ENCODE peak calls at places on chromosomes 2 and 18, in seven cellular contexts. One of them, this sample, is unnamed.
A peak's percentile ranks its signal among the peaks of the same experiment; 100 is the strongest.

GRCh38 chr2:216591480-216591879 is 41.7 kb upstream of the IGFBP2 start:
- DNase-seq in OCI-LY7: no peak
- DNase-seq in tibial artery: no peak
- DNase-seq in aorta: no peak
- DNase-seq in uterus: no peak
- DNase-seq in naive thymus-derived CD4-positive, alpha-beta T cell: no peak
- DNase-seq in PC-3: no peak
- DNase-seq in this sample: no peak

GRCh38 chr2:75155115-75155514 is 44.2 kb downstream of the TACR1 start:
- DNase-seq in PC-3: no peak
- DNase-seq in OCI-LY7: no peak
- DNase-seq in naive thymus-derived CD4-positive, alpha-beta T cell: no peak
- DNase-seq in uterus: no peak
- DNase-seq in tibial artery: no peak
- DNase-seq in aorta: no peak
- DNase-seq in this sample: no peak

GRCh38 chr2:193542762-193543161 is 1348.0 kb upstream of the TMEFF2 start:
- DNase-seq in OCI-LY7: peak; percentile 53
- DNase-seq in naive thymus-derived CD4-positive, alpha-beta T cell: no peak
- DNase-seq in PC-3: no peak
- DNase-seq in tibial artery: no peak
- DNase-seq in uterus: no peak
- DNase-seq in aorta: no peak
- DNase-seq in this sample: no peak

GRCh38 chr2:170375192-170375591 is 197.2 kb downstream of the MYO3B start:
- DNase-seq in uterus: no peak
- DNase-seq in aorta: no peak
- DNase-seq in PC-3: peak; percentile 81
- DNase-seq in naive thymus-derived CD4-positive, alpha-beta T cell: no peak
- DNase-seq in tibial artery: no peak
- DNase-seq in OCI-LY7: no peak
- DNase-seq in this sample: peak; percentile 12

GRCh38 chr2:186554850-186555785 is 34.7 kb upstream of the ITGAV start:
- DNase-seq in aorta: no peak
- DNase-seq in OCI-LY7: no peak
- DNase-seq in uterus: no peak
- DNase-seq in naive thymus-derived CD4-positive, alpha-beta T cell: no peak
- DNase-seq in tibial artery: no peak
- DNase-seq in PC-3: no peak
- DNase-seq in this sample: no peak

GRCh38 chr2:65453916-65454315 is 21.5 kb upstream of the SPRED2 start:
- DNase-seq in PC-3: peak; percentile 81
- DNase-seq in aorta: no peak
- DNase-seq in uterus: no peak
- DNase-seq in tibial artery: no peak
- DNase-seq in naive thymus-derived CD4-positive, alpha-beta T cell: no peak
- DNase-seq in OCI-LY7: no peak
- DNase-seq in this sample: no peak

GRCh38 chr2:70385966-70386595 is 84.2 kb upstream of the FAM136A start:
- DNase-seq in tibial artery: no peak
- DNase-seq in aorta: no peak
- DNase-seq in OCI-LY7: no peak
- DNase-seq in naive thymus-derived CD4-positive, alpha-beta T cell: no peak
- DNase-seq in PC-3: peak; percentile 24
- DNase-seq in uterus: no peak
- DNase-seq in this sample: no peak

GRCh38 chr2:191678437-191679110 is 638 bp downstream of the NABP1 start:
- DNase-seq in naive thymus-derived CD4-positive, alpha-beta T cell: peak; percentile 68
- DNase-seq in PC-3: peak; percentile 81
- DNase-seq in OCI-LY7: peak; percentile 71
- DNase-seq in uterus: peak; percentile 59
- DNase-seq in aorta: peak; percentile 85
- DNase-seq in tibial artery: peak; percentile 80
- DNase-seq in this sample: peak; percentile 45

GRCh38 chr2:84757648-84758047 is 123.2 kb downstream of the TRABD2A start:
- DNase-seq in OCI-LY7: no peak
- DNase-seq in aorta: no peak
- DNase-seq in naive thymus-derived CD4-positive, alpha-beta T cell: no peak
- DNase-seq in PC-3: no peak
- DNase-seq in tibial artery: no peak
- DNase-seq in uterus: no peak
- DNase-seq in this sample: no peak

GRCh38 chr2:30796723-30797122 is 10.5 kb downstream of the CAPN13 start:
- DNase-seq in OCI-LY7: no peak
- DNase-seq in tibial artery: no peak
- DNase-seq in naive thymus-derived CD4-positive, alpha-beta T cell: no peak
- DNase-seq in aorta: no peak
- DNase-seq in uterus: no peak
- DNase-seq in PC-3: no peak
- DNase-seq in this sample: no peak

GRCh38 chr2:9403924-9404323 is 19.4 kb downstream of the ITGB1BP1 start:
- DNase-seq in OCI-LY7: no peak
- DNase-seq in naive thymus-derived CD4-positive, alpha-beta T cell: no peak
- DNase-seq in tibial artery: no peak
- DNase-seq in aorta: no peak
- DNase-seq in PC-3: no peak
- DNase-seq in uterus: no peak
- DNase-seq in this sample: no peak

GRCh38 chr2:79082987-79083386 is 4.8 kb downstream of the REG1B start:
- DNase-seq in OCI-LY7: no peak
- DNase-seq in aorta: peak; percentile 53
- DNase-seq in naive thymus-derived CD4-positive, alpha-beta T cell: no peak
- DNase-seq in uterus: no peak
- DNase-seq in tibial artery: no peak
- DNase-seq in PC-3: no peak
- DNase-seq in this sample: no peak

GRCh38 chr2:38352336-38352735 is 24.7 kb downstream of the ATL2 start:
- DNase-seq in PC-3: no peak
- DNase-seq in tibial artery: no peak
- DNase-seq in uterus: no peak
- DNase-seq in naive thymus-derived CD4-positive, alpha-beta T cell: no peak
- DNase-seq in OCI-LY7: peak; percentile 12
- DNase-seq in aorta: no peak
- DNase-seq in this sample: no peak

GRCh38 chr18:9792565-9793226 is 84.6 kb downstream of the RAB31 start:
- DNase-seq in naive thymus-derived CD4-positive, alpha-beta T cell: peak; percentile 25
- DNase-seq in OCI-LY7: peak; percentile 27
- DNase-seq in tibial artery: no peak
- DNase-seq in PC-3: peak; percentile 33
- DNase-seq in uterus: no peak
- DNase-seq in aorta: no peak
- DNase-seq in this sample: no peak

GRCh38 chr18:44651453-44651852 is 29.2 kb upstream of the SETBP1 start:
- DNase-seq in naive thymus-derived CD4-positive, alpha-beta T cell: no peak
- DNase-seq in tibial artery: no peak
- DNase-seq in OCI-LY7: no peak
- DNase-seq in PC-3: peak; percentile 62
- DNase-seq in uterus: peak; percentile 23
- DNase-seq in aorta: no peak
- DNase-seq in this sample: no peak

GRCh38 chr2:139529045-139529444 is 748.9 kb upstream of the NXPH2 start:
- DNase-seq in naive thymus-derived CD4-positive, alpha-beta T cell: no peak
- DNase-seq in OCI-LY7: no peak
- DNase-seq in aorta: no peak
- DNase-seq in tibial artery: no peak
- DNase-seq in uterus: no peak
- DNase-seq in PC-3: no peak
- DNase-seq in this sample: no peak

GRCh38 chr2:218400167-218400929 is 680 bp downstream of the CTDSP1 start:
- DNase-seq in aorta: peak; percentile 87
- DNase-seq in uterus: peak; percentile 64
- DNase-seq in tibial artery: peak; percentile 80
- DNase-seq in PC-3: no peak
- DNase-seq in naive thymus-derived CD4-positive, alpha-beta T cell: peak; percentile 55
- DNase-seq in OCI-LY7: peak; percentile 46
- DNase-seq in this sample: no peak

GRCh38 chr2:28378679-28379392 is 13.8 kb upstream of the FOSL2 start:
- DNase-seq in naive thymus-derived CD4-positive, alpha-beta T cell: no peak
- DNase-seq in uterus: no peak
- DNase-seq in OCI-LY7: no peak
- DNase-seq in aorta: no peak
- DNase-seq in PC-3: no peak
- DNase-seq in tibial artery: no peak
- DNase-seq in this sample: no peak

GRCh38 chr2:28375236-28375635 is 17.4 kb upstream of the FOSL2 start:
- DNase-seq in tibial artery: no peak
- DNase-seq in OCI-LY7: no peak
- DNase-seq in PC-3: no peak
- DNase-seq in uterus: no peak
- DNase-seq in naive thymus-derived CD4-positive, alpha-beta T cell: no peak
- DNase-seq in aorta: no peak
- DNase-seq in this sample: no peak

GRCh38 chr2:28377984-28378678 is 14.5 kb upstream of the FOSL2 start:
- DNase-seq in uterus: no peak
- DNase-seq in aorta: no peak
- DNase-seq in OCI-LY7: no peak
- DNase-seq in naive thymus-derived CD4-positive, alpha-beta T cell: no peak
- DNase-seq in tibial artery: no peak
- DNase-seq in PC-3: peak; percentile 15
- DNase-seq in this sample: no peak

GRCh38 chr2:28375742-28376631 is 16.7 kb upstream of the FOSL2 start:
- DNase-seq in aorta: no peak
- DNase-seq in PC-3: no peak
- DNase-seq in OCI-LY7: no peak
- DNase-seq in uterus: no peak
- DNase-seq in tibial artery: no peak
- DNase-seq in naive thymus-derived CD4-positive, alpha-beta T cell: no peak
- DNase-seq in this sample: no peak

GRCh38 chr2:28377201-28377816 is 15.3 kb upstream of the FOSL2 start:
- DNase-seq in PC-3: no peak
- DNase-seq in aorta: peak; percentile 69
- DNase-seq in uterus: no peak
- DNase-seq in tibial artery: no peak
- DNase-seq in OCI-LY7: no peak
- DNase-seq in naive thymus-derived CD4-positive, alpha-beta T cell: no peak
- DNase-seq in this sample: no peak
- H3K4me1 ChIP-seq in PC-3: peaks cover 24% of the 10 kb centered on the region
- H3K4me1 ChIP-seq in aorta: no peaks in the 10 kb centered on the region
- H3K4me1 ChIP-seq in uterus: no peaks in the 10 kb centered on the region
- H3K4me1 ChIP-seq in tibial artery: no peaks in the 10 kb centered on the region
- H3K4me1 ChIP-seq in OCI-LY7: no peaks in the 10 kb centered on the region
- H3K4me1 ChIP-seq in naive thymus-derived CD4-positive, alpha-beta T cell: peaks cover 19% of the 10 kb centered on the region
- H3K4me1 ChIP-seq in this sample: no peaks in the 10 kb centered on the region

DNA sequence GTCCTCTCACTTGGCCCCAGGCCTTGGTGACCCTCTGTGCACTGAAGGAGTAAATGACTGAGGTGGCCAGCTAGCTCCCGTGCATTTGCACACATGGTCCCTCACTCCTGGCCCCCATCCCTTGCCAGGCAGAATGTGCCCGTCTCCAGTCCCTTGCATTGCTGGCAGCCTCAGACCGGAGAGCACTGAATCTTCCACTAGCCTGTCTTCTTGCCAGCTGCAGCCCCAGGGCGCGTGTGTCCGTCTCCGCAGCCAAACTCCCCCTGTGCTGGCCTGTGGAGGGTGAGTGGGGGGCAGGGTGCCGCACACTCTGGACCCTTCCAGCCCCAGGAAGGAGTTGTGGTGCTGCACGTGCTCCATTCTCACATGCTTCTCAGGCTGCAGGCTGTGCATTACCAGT is 35.9 kb downstream of the INPP4A start:
- DNase-seq in aorta: no peak
- DNase-seq in PC-3: no peak
- DNase-seq in tibial artery: no peak
- DNase-seq in OCI-LY7: no peak
- DNase-seq in uterus: no peak
- DNase-seq in naive thymus-derived CD4-positive, alpha-beta T cell: no peak
- DNase-seq in this sample: no peak
- H3K4me1 ChIP-seq in aorta: no peaks in the 10 kb centered on the region
- H3K4me1 ChIP-seq in PC-3: peaks cover 78% of the 10 kb centered on the region
- H3K4me1 ChIP-seq in tibial artery: peaks cover 14% of the 10 kb centered on the region
- H3K4me1 ChIP-seq in OCI-LY7: peaks cover 26% of the 10 kb centered on the region
- H3K4me1 ChIP-seq in uterus: peaks cover 4% of the 10 kb centered on the region
- H3K4me1 ChIP-seq in naive thymus-derived CD4-positive, alpha-beta T cell: peaks cover 97% of the 10 kb centered on the region
- H3K4me1 ChIP-seq in this sample: peaks cover 6% of the 10 kb centered on the region

GRCh38 chr2:232526296-232527055 is 516 bp downstream of the CHRND start:
- DNase-seq in PC-3: no peak
- DNase-seq in aorta: no peak
- DNase-seq in OCI-LY7: no peak
- DNase-seq in uterus: no peak
- DNase-seq in naive thymus-derived CD4-positive, alpha-beta T cell: no peak
- DNase-seq in tibial artery: no peak
- DNase-seq in this sample: no peak

GRCh38 chr2:232523682-232524597 is 2.0 kb upstream of the CHRND start:
- DNase-seq in tibial artery: no peak
- DNase-seq in aorta: no peak
- DNase-seq in OCI-LY7: peak; percentile 57
- DNase-seq in uterus: no peak
- DNase-seq in naive thymus-derived CD4-positive, alpha-beta T cell: peak; percentile 36
- DNase-seq in PC-3: peak; percentile 12
- DNase-seq in this sample: peak; percentile 83

GRCh38 chr2:232525199-232525598 is 761 bp upstream of the CHRND start:
- DNase-seq in naive thymus-derived CD4-positive, alpha-beta T cell: no peak
- DNase-seq in PC-3: no peak
- DNase-seq in aorta: no peak
- DNase-seq in uterus: no peak
- DNase-seq in tibial artery: no peak
- DNase-seq in OCI-LY7: no peak
- DNase-seq in this sample: no peak

GRCh38 chr2:232524771-232525170 is 1.2 kb upstream of the CHRND start:
- DNase-seq in uterus: no peak
- DNase-seq in OCI-LY7: no peak
- DNase-seq in naive thymus-derived CD4-positive, alpha-beta T cell: no peak
- DNase-seq in tibial artery: no peak
- DNase-seq in PC-3: no peak
- DNase-seq in aorta: no peak
- DNase-seq in this sample: no peak

GRCh38 chr2:232525796-232526195 is at the start of gene CHRND:
- DNase-seq in tibial artery: no peak
- DNase-seq in PC-3: no peak
- DNase-seq in aorta: no peak
- DNase-seq in OCI-LY7: no peak
- DNase-seq in uterus: no peak
- DNase-seq in naive thymus-derived CD4-positive, alpha-beta T cell: no peak
- DNase-seq in this sample: no peak
- H3K4me1 ChIP-seq in tibial artery: peaks cover 19% of the 10 kb centered on the region
- H3K4me1 ChIP-seq in PC-3: no peaks in the 10 kb centered on the region
- H3K4me1 ChIP-seq in aorta: no peaks in the 10 kb centered on the region
- H3K4me1 ChIP-seq in OCI-LY7: peaks cover 19% of the 10 kb centered on the region
- H3K4me1 ChIP-seq in uterus: peaks cover 12% of the 10 kb centered on the region
- H3K4me1 ChIP-seq in naive thymus-derived CD4-positive, alpha-beta T cell: peaks cover 16% of the 10 kb centered on the region
- H3K4me1 ChIP-seq in this sample: no peaks in the 10 kb centered on the region

GRCh38 chr2:189783451-189783926 is 650 bp downstream of the ORMDL1 start:
- DNase-seq in OCI-LY7: peak; percentile 57
- DNase-seq in naive thymus-derived CD4-positive, alpha-beta T cell: no peak
- DNase-seq in tibial artery: no peak
- DNase-seq in uterus: no peak
- DNase-seq in PC-3: peak; percentile 31
- DNase-seq in aorta: no peak
- DNase-seq in this sample: no peak
- H3K4me1 ChIP-seq in OCI-LY7: peaks cover 27% of the 10 kb centered on the region
- H3K4me1 ChIP-seq in naive thymus-derived CD4-positive, alpha-beta T cell: peaks cover 21% of the 10 kb centered on the region
- H3K4me1 ChIP-seq in tibial artery: peaks cover 18% of the 10 kb centered on the region
- H3K4me1 ChIP-seq in uterus: peaks cover 13% of the 10 kb centered on the region
- H3K4me1 ChIP-seq in PC-3: peaks cover 19% of the 10 kb centered on the region
- H3K4me1 ChIP-seq in aorta: peaks cover 3% of the 10 kb centered on the region
- H3K4me1 ChIP-seq in this sample: peaks cover 9% of the 10 kb centered on the region

DNA sequence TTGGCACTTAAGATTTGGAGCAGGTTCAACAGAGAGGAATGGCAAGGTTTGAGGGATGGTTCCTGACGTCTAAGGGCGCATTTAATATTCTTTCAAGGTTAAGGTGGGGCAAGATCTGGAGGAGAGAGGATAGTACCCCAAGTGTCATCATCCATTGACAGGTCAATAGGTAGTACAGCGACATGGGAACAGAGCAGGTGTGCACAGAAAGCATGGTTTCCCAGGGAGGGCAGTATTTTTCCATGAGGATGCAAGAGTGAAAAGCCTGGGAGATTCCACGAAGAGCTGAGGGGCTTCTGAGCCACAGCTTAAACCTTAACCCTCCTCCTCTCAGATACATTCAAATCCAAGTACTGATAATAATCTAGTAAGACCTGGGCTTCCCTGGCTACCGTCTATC is 9.1 kb downstream of the HES6 start:
- DNase-seq in OCI-LY7: no peak
- DNase-seq in PC-3: no peak
- DNase-seq in uterus: no peak
- DNase-seq in tibial artery: no peak
- DNase-seq in naive thymus-derived CD4-positive, alpha-beta T cell: no peak
- DNase-seq in aorta: no peak
- DNase-seq in this sample: no peak
- H3K4me1 ChIP-seq in OCI-LY7: peaks cover 5% of the 10 kb centered on the region
- H3K4me1 ChIP-seq in PC-3: no peaks in the 10 kb centered on the region
- H3K4me1 ChIP-seq in uterus: no peaks in the 10 kb centered on the region
- H3K4me1 ChIP-seq in tibial artery: peaks cover 5% of the 10 kb centered on the region
- H3K4me1 ChIP-seq in naive thymus-derived CD4-positive, alpha-beta T cell: peaks cover 5% of the 10 kb centered on the region
- H3K4me1 ChIP-seq in aorta: no peaks in the 10 kb centered on the region
- H3K4me1 ChIP-seq in this sample: peaks cover 4% of the 10 kb centered on the region

This sample was measured in HAP-1.